ENCODE peak calls at places on chromosomes 6 and 20, in six cellular contexts. B, O, Y, P, T and J are unnamed samples.
A peak's percentile ranks its signal among the peaks of the same experiment; 100 is the strongest.

GRCh38 chr6:33490198-33490597 is 35.8 kb downstream of the ZBTB9 start:
- DNase-seq in B (no peak), O (no peak), Y (no peak), P (no peak), T (no peak), J (no peak)

GRCh38 chr20:47258745-47259695 is 97.5 kb downstream of the ZMYND8 start:
- DNase-seq in B (peak; percentile 74), O (no peak), Y (no peak), P (peak; percentile 85), T (no peak), J (peak; percentile 25)

GRCh38 chr6:132135409-132135808 is 184.2 kb upstream of the CCN2 start:
- DNase-seq in B (no peak), O (no peak), Y (no peak), P (no peak), T (no peak), J (no peak)

GRCh38 chr6:45300776-45301175 is 27.4 kb upstream of the RUNX2 start:
- DNase-seq in B (no peak), O (no peak), Y (no peak), P (no peak), T (no peak), J (no peak)

GRCh38 chr6:144647406-144647964 is 362.4 kb downstream of the UTRN start:
- DNase-seq in B (peak; percentile 83), O (no peak), Y (no peak), P (no peak), T (no peak), J (no peak)

GRCh38 chr6:111592726-111593515 is 12.8 kb downstream of the TRAF3IP2 start:
- DNase-seq in B (no peak), O (no peak), Y (no peak), P (no peak), T (peak; percentile 34), J (no peak)

GRCh38 chr20:36585410-36586125 is 12.2 kb downstream of the TGIF2 start:
- DNase-seq in B (no peak), O (peak; percentile 80), Y (no peak), P (peak; percentile 94), T (peak; percentile 23), J (no peak)

GRCh38 chr6:1079525-1079924 is 232.4 kb upstream of the FOXQ1 start:
- DNase-seq in B (peak; percentile 42), O (no peak), Y (no peak), P (no peak), T (no peak), J (no peak)

GRCh38 chr20:31605902-31606677 is 1.0 kb downstream of the ID1 start:
- DNase-seq in B (peak; percentile 39), O (no peak), Y (peak; percentile 54), P (peak; percentile 87), T (peak; percentile 69), J (peak; percentile 42)

GRCh38 chr20:59770270-59770669 is 163.2 kb downstream of the SYCP2 start:
- DNase-seq in B (no peak), O (no peak), Y (no peak), P (peak; percentile 34), T (peak; percentile 23), J (no peak)

GRCh38 chr6:73216859-73217258 is 8.4 kb downstream of the KHDC1L start:
- DNase-seq in B (no peak), O (no peak), Y (no peak), P (no peak), T (no peak), J (no peak)

GRCh38 chr20:41247523-41248370 is 69.8 kb downstream of the ZHX3 start:
- DNase-seq in B (no peak), O (no peak), Y (no peak), P (no peak), T (no peak), J (no peak)

GRCh38 chr6:474454-475185 is 83.1 kb downstream of the IRF4 start:
- DNase-seq in B (peak; percentile 13), O (no peak), Y (no peak), P (no peak), T (peak; percentile 40), J (no peak)

DNA sequence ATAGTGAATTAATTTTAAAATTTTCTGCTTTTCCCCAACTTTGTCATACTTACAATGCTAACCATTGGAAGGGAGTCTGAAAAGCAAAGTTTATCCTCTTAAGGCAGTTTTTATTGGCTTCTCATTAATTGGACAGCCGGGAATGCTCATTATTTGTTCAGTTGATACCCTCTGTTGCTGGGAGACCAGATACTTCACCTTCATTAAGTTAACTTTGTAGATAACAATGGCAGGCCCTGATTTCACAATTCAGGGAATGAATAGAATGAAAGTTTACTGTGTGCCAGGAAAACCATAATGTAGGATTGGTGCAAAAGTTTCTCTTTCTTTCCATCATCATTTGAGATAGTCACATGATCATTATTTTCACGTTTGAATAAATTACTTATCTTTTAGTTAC is 49.0 kb downstream of the COL19A1 start:
- DNase-seq in B (peak; percentile 5), O (no peak), Y (no peak), P (no peak), T (peak; percentile 8), J (no peak)
- TF ChIP-seq CTCF in B (no peak), O (no peak), Y (no peak), P (no peak), T (no peak), J (no peak)

GRCh38 chr6:158017621-158018369 is 36.1 kb downstream of the SYNJ2 start:
- DNase-seq in B (no peak), O (no peak), Y (no peak), P (no peak), T (no peak), J (no peak)
- H3K27ac ChIP-seq in B (no peak overlapping the region), O (no peak overlapping the region), Y (no peak overlapping the region), P (peak overlapping the region; percentile 91), T (no peak overlapping the region), J (no peak overlapping the region)

GRCh38 chr6:34674268-34674639 is 22.3 kb downstream of the ILRUN start:
- DNase-seq in B (no peak), O (no peak), Y (no peak), P (no peak), T (no peak), J (no peak)

GRCh38 chr6:34672657-34673043 is 23.9 kb downstream of the ILRUN start:
- DNase-seq in B (no peak), O (no peak), Y (no peak), P (no peak), T (no peak), J (no peak)

GRCh38 chr6:34671362-34671761 is 25.2 kb downstream of the ILRUN start:
- DNase-seq in B (peak; percentile 35), O (no peak), Y (no peak), P (peak; percentile 14), T (no peak), J (no peak)

GRCh38 chr6:34671801-34672656 is 24.5 kb downstream of the ILRUN start:
- DNase-seq in B (peak; percentile 39), O (no peak), Y (peak; percentile 65), P (peak; percentile 90), T (no peak), J (no peak)

DNA sequence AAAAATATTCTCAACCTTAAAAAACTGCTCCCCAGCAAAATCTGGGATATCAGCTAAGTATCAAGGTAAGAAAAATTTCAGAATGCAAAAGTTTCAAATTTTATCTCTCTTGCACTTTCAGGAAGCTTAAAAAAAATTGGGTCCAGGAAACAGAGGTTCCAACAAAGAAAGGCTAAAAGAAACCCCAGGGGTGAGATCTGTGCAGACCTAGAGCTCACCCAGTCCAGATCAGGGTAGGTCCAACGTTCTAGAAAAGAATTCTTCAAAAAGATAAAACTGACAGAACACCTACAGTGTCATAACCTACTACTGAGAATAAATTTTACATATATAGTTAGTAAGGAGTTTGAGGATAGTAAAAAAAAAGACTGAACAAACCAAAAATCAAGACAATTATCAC is 23.5 kb downstream of the ILRUN start:
- DNase-seq in B (no peak), O (no peak), Y (no peak), P (no peak), T (no peak), J (no peak)
- H3K4me1 ChIP-seq in B (no peaks in the 10 kb centered on the region), O (no peaks in the 10 kb centered on the region), Y (peaks cover 9% of the 10 kb centered on the region), P (peaks cover 20% of the 10 kb centered on the region), T (no peaks in the 10 kb centered on the region), J (peaks cover 31% of the 10 kb centered on the region)

GRCh38 chr20:49505518-49505917 is 23.1 kb upstream of the KCNB1 start:
- DNase-seq in B (peak; percentile 74), O (peak; percentile 75), Y (no peak), P (no peak), T (peak; percentile 97), J (no peak)

GRCh38 chr20:49510562-49511117 is 28.2 kb upstream of the KCNB1 start:
- DNase-seq in B (peak; percentile 96), O (no peak), Y (peak; percentile 27), P (peak; percentile 92), T (no peak), J (peak; percentile 64)

GRCh38 chr20:49507741-49508434 is 25.4 kb upstream of the KCNB1 start:
- DNase-seq in B (no peak), O (no peak), Y (no peak), P (no peak), T (peak; percentile 20), J (peak; percentile 60)

GRCh38 chr20:49511788-49512525 is 29.5 kb upstream of the KCNB1 start:
- DNase-seq in B (no peak), O (no peak), Y (no peak), P (no peak), T (no peak), J (no peak)

DNA sequence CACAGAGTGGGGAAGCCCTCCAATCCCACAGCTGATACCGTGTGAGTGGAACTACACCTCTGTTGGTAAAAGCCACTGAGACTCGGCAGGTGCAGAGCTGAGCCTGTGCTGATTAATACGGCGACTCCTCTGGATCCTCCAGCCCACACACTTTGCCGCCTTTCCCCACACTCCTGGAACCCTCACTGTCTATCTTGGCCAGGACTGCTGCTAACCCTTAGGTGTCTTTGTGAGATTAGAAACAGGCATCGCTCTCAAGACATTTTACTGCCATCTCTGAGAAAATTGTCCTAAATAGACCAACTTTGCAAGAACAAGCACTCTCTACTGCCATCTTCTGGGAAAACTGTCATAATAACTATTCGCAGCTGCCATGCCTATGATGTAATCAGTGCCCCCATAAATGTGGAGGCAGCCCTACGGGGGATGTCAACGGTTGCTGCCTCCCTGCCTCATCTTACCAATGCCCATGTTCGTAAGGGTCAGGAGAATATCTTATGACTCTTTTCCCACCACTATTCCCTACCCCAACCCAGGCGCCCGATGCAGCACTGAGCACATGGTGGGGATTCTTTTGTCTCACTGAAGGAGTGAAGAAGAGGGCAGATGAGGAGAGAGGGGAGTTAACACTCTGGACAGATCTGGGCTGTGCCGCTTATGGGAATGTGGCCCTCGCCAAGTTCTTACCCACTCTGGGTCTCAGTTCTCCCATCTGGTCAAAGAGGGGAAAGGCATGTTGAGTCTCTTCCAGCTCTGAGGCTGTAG is 26.1 kb upstream of the KCNB1 start:
- DNase-seq in B (peak; percentile 62), O (no peak), Y (no peak), P (peak; percentile 93), T (peak; percentile 76), J (no peak)
- TF ChIP-seq CTCF in B (peak; percentile 44), O (peak; percentile 67), Y (peak; percentile 30), P (peak; percentile 71), T (peak; percentile 62), J (peak; percentile 44)

DNA sequence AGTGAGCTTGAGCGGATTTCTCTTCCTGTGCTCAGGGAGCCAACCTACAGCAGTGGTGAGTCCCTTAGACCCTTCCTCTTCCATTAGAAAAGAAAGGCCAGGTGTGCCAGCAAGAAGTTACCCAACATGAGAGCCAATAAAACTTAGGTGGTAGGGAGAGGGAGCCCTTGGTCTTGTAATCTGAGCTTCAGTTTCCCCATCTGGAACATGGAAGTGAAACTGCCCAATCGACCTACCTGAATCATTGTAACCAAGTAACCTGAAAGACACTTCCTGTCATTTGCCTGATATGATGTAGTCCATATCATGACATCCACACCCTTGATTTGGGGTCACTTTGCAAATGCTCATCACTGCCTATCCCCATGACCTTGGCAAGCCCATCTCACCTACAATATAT is 66.4 kb downstream of the MDGA1 start:
- DNase-seq in B (no peak), O (no peak), Y (no peak), P (no peak), T (no peak), J (no peak)
- H3K27ac ChIP-seq in B (no peak overlapping the region), O (no peak overlapping the region), Y (no peak overlapping the region), P (no peak overlapping the region), T (no peak overlapping the region), J (no peak overlapping the region)

GRCh38 chr6:3329491-3330051 is 70.8 kb downstream of the PSMG4 start:
- DNase-seq in B (no peak), O (no peak), Y (no peak), P (no peak), T (no peak), J (peak; percentile 29)
- H3K4me1 ChIP-seq in B (peaks cover 5% of the 10 kb centered on the region), O (peaks cover 6% of the 10 kb centered on the region), Y (no peaks in the 10 kb centered on the region), P (peaks cover 22% of the 10 kb centered on the region), T (peaks cover 20% of the 10 kb centered on the region), J (peaks cover 32% of the 10 kb centered on the region)